ENCODE peak calls at places on chromosomes 5 and 9, in ten cellular contexts. X is astrocyte of the spinal cord, S is dorsolateral prefrontal cortex, R is astrocyte, C is ovary, B is mesendoderm, I is A673, D is tibial artery, G is fibroblast of mammary gland, T is pancreas. Q is an unnamed sample.
A peak's percentile ranks its signal among the peaks of the same experiment; 100 is the strongest.

GRCh38 chr5:77852514-77853352 is 76.6 kb upstream of the TBCA start:
- DNase-seq in R (peak; percentile 80), C (peak; percentile 48), X (peak; percentile 69), I (peak; percentile 67), S (peak; percentile 57), T (peak; percentile 23), B (peak; percentile 73), G (peak; percentile 55), D (no peak), Q (no peak)

GRCh38 chr9:13410566-13411031 is 131.1 kb upstream of the MPDZ start:
- DNase-seq in C (no peak), B (no peak), G (peak; percentile 19), I (no peak), X (peak; percentile 74), R (peak; percentile 61), D (no peak), T (no peak), S (no peak), Q (no peak)

GRCh38 chr9:8020161-8020560 is 220.6 kb upstream of the DMAC1 start:
- DNase-seq in G (no peak), C (no peak), S (no peak), R (no peak), D (no peak), B (peak; percentile 5), X (no peak), I (no peak), T (no peak), Q (no peak)

GRCh38 chr5:109141499-109142200 is 268.1 kb downstream of the PJA2 start:
- DNase-seq in R (peak; percentile 15), S (no peak), B (peak; percentile 40), G (peak; percentile 57), C (no peak), X (peak; percentile 41), T (no peak), D (no peak), I (no peak), Q (no peak)

GRCh38 chr9:114385412-114386181 is 2.2 kb downstream of the AKNA start:
- DNase-seq in D (peak; percentile 94), B (peak; percentile 80), T (no peak), X (peak; percentile 86), G (peak; percentile 95), C (peak; percentile 71), S (peak; percentile 60), I (peak; percentile 50), R (peak; percentile 86), Q (peak; percentile 83)

GRCh38 chr5:176619569-176620332 is 9.8 kb upstream of the GPRIN1 start:
- DNase-seq in X (no peak), R (no peak), G (no peak), I (no peak), C (no peak), D (no peak), S (no peak), T (no peak), B (no peak), Q (no peak)

GRCh38 chr5:174828786-174829510 is 104.6 kb downstream of the MSX2 start:
- DNase-seq in X (no peak), D (no peak), I (peak; percentile 28), T (no peak), B (no peak), S (no peak), C (no peak), R (peak; percentile 55), G (peak; percentile 73), Q (no peak)

GRCh38 chr9:124218438-124219289 is 39.1 kb upstream of the NEK6 start:
- DNase-seq in I (peak; percentile 17), X (peak; percentile 22), T (peak; percentile 37), S (peak; percentile 35), D (peak; percentile 76), R (peak; percentile 35), G (peak; percentile 55), B (no peak), C (no peak), Q (no peak)

GRCh38 chr5:79235222-79235577 is 731 bp upstream of the JMY start:
- DNase-seq in X (peak; percentile 49), G (peak; percentile 55), B (no peak), S (no peak), D (no peak), I (peak; percentile 11), T (no peak), R (no peak), C (no peak), Q (no peak)

GRCh38 chr5:179262126-179262920 is 82.9 kb downstream of the ADAMTS2 start:
- DNase-seq in X (no peak), T (no peak), B (no peak), I (no peak), R (no peak), G (no peak), S (peak; percentile 17), D (peak; percentile 59), C (no peak), Q (no peak)

GRCh38 chr5:167319243-167319642 is 972.2 kb upstream of the WWC1 start:
- DNase-seq in S (no peak), I (no peak), R (no peak), B (no peak), C (no peak), X (no peak), D (no peak), G (no peak), T (no peak), Q (no peak)

GRCh38 chr5:125245216-125245615 is 498.8 kb upstream of the ZNF608 start:
- DNase-seq in C (no peak), R (no peak), B (no peak), G (no peak), D (no peak), T (no peak), X (no peak), I (no peak), S (no peak), Q (no peak)

GRCh38 chr9:69307446-69308216 is 17.4 kb upstream of the ENTREP1 start:
- DNase-seq in G (no peak), C (no peak), X (peak; percentile 95), D (no peak), B (peak; percentile 96), S (no peak), I (peak; percentile 49), R (peak; percentile 96), T (no peak), Q (no peak)

GRCh38 chr5:93649234-93649900 is 66.3 kb downstream of the NR2F1 start:
- DNase-seq in S (no peak), I (no peak), T (no peak), C (no peak), B (no peak), D (no peak), X (no peak), R (no peak), G (no peak), Q (no peak)

DNA sequence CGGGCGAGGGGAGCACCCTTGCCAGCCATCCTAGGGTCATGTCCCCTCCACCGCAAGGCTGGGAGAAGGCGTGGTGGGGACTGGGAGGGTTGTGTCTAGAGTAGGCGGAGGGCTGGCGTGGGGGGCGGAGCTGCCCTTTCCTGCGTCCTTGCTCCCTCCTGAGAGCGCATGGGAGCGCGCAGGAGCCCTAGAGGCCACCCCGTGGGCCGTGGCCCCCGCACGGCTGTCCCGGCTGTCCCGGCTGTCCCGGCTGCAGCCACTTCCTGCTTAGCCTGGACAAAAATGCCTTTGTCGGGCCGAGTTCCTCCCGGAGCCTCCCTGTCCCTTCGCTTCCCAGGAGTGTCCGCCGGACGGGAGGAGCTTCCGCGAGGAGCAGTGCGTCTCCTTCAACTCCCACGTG is 4.9 kb downstream of the ADAMTSL2 start:
- DNase-seq in X (no peak), R (no peak), I (no peak), T (no peak), B (peak; percentile 43), D (no peak), S (no peak), C (no peak), G (no peak), Q (no peak)
- H3K4me3 ChIP-seq in X (no peak overlapping the region), R (no peak overlapping the region), I (no peak overlapping the region), T (no peak overlapping the region), B (no peak overlapping the region), D (no peak overlapping the region), S (peak overlapping the region; percentile 40), C (no peak overlapping the region), G (no peak overlapping the region), Q (no peak overlapping the region)

DNA sequence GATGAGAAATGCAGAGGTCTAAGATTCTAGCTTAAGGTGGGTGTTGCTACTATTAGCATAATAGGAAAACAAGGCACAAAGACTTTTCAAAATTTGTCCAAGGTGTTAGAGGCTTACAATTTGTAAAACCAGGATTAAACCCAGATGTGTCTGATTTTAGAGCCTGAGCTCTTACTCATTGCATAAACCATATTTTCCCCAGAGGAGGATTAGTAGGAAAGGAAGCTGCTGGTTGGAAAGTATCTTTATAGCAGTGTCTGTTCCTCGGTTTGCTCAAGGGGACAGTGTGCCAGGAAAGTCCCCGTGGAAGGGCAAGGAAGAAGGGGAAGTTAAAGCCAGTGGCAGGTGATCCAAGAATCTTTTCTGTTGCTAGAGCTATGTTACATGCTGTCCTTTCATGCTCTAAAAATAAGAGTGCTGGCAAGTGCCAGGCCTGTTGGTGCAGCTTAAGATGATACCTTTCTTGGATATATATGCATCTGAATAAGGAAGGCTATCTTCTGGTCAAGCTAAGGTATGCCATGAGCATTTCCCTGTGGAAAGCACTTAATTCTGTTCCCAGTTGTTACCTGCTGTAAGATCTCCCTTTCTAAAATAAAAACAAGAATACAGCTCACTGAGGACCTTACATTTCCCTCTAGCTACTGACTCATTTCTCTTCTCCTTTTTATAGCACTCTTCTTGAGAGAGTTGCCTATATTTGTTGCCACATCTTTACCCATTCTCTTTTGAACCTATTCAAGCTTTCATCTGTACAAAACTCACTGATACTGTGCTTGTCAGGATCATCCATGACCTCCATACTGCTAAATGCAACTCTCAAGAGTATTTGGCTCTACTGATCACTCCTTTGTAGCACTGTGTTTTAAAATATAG is 8.0 kb downstream of the PDCD1LG2 start:
- DNase-seq in T (no peak), C (no peak), D (no peak), B (no peak), S (no peak), R (no peak), G (peak; percentile 69), I (no peak), X (no peak), Q (peak; percentile 37)
- H3K4me3 ChIP-seq in T (no peak overlapping the region), C (no peak overlapping the region), D (no peak overlapping the region), B (no peak overlapping the region), S (no peak overlapping the region), R (no peak overlapping the region), G (no peak overlapping the region), I (no peak overlapping the region), X (no peak overlapping the region), Q (no peak overlapping the region)

GRCh38 chr5:16937023-16937379 is 913 bp upstream of the MYO10 start:
- DNase-seq in X (no peak), I (no peak), C (peak; percentile 27), T (peak; percentile 69), B (no peak), G (no peak), D (no peak), R (no peak), S (no peak), Q (no peak)
- H3K4me3 ChIP-seq in X (peak overlapping the region; percentile 69), I (peak overlapping the region; percentile 90), C (peak overlapping the region; percentile 56), T (peak overlapping the region; percentile 62), B (no peak overlapping the region), G (peak overlapping the region; percentile 75), D (peak overlapping the region; percentile 92), R (peak overlapping the region; percentile 69), S (peak overlapping the region; percentile 67), Q (peak overlapping the region; percentile 78)

DNA sequence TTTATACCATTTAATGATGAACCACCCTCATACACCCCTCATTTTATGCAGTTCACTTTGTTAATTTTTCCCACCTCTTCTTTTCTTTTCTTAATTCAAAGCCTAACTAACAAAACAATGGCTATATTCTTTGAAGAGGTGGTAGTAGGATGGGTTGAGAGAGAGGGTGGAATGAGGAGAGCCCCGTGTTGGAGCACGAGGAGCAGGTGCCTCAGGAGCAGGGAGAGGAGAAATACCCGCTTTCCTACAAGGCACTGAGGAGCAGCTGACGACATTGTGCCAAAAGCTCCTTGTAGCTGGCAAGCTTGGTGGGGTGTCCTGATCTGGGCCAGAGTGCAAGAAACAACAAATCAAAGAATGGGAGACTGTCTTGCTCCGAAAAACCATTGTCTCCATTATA is 129.6 kb downstream of the HTR4 start:
- DNase-seq in S (no peak), C (no peak), X (no peak), R (no peak), B (no peak), D (no peak), T (no peak), I (no peak), G (no peak), Q (no peak)
- H3K4me3 ChIP-seq in S (no peak overlapping the region), C (no peak overlapping the region), X (no peak overlapping the region), R (no peak overlapping the region), B (no peak overlapping the region), D (no peak overlapping the region), T (no peak overlapping the region), I (no peak overlapping the region), G (no peak overlapping the region), Q (no peak overlapping the region)